ENCODE peak calls at places on chromosomes 12 and 14, in nine cellular contexts. R, O, N, V, M, P, U, F and D are unnamed samples.

GRCh38 chr12:96454396-96454795 is 35.0 kb upstream of the CFAP54 start:
- DNase-seq in M (no peak), F (no peak), U (no peak), O (no peak), V (no peak), N (no peak), P (no peak), R (no peak), D (no peak)

GRCh38 chr14:25120261-25120660 is 70.3 kb upstream of the STXBP6 start:
- DNase-seq in V (no peak), O (no peak), N (no peak), F (no peak), U (no peak), R (no peak), P (no peak), M (no peak), D (no peak)

GRCh38 chr12:130013771-130014484 is 110.1 kb upstream of the TMEM132D start:
- DNase-seq in P (peak), M (no peak), R (peak), F (peak), U (no peak), N (no peak), V (no peak), O (peak), D (peak)

GRCh38 chr12:120651821-120652220 is 11.4 kb downstream of the CABP1 start:
- DNase-seq in O (no peak), U (no peak), P (no peak), R (no peak), F (no peak), M (no peak), N (no peak), V (no peak), D (no peak)

GRCh38 chr14:53640695-53641094 is 315.9 kb downstream of the BMP4 start:
- DNase-seq in M (no peak), O (no peak), N (peak), P (no peak), V (no peak), U (no peak), R (no peak), F (no peak), D (no peak)

GRCh38 chr14:100864960-100865681 is 38.4 kb downstream of the RTL1 start:
- DNase-seq in F (no peak), N (no peak), R (no peak), V (no peak), O (no peak), P (no peak), M (no peak), U (no peak), D (no peak)

GRCh38 chr12:29429999-29430698 is 49.2 kb upstream of the ERGIC2 start:
- DNase-seq in N (no peak), R (no peak), V (no peak), M (no peak), P (no peak), O (no peak), F (no peak), U (no peak), D (no peak)

GRCh38 chr14:95533391-95533821 is 1.4 kb upstream of the GLRX5 start:
- DNase-seq in U (no peak), R (no peak), F (no peak), N (no peak), M (no peak), O (no peak), P (no peak), V (no peak), D (no peak)

GRCh38 chr12:104050436-104050835 is 449 bp upstream of the GLT8D2 start:
- DNase-seq in N (no peak), M (no peak), R (no peak), P (no peak), U (no peak), O (no peak), V (no peak), F (no peak), D (no peak)

GRCh38 chr12:5272061-5272820 is 159.7 kb upstream of the NTF3 start:
- DNase-seq in U (no peak), P (no peak), R (no peak), V (no peak), F (no peak), M (no peak), O (no peak), N (no peak), D (no peak)

GRCh38 chr12:18882690-18883089 is 144.8 kb downstream of the CAPZA3 start:
- DNase-seq in N (no peak), F (no peak), O (no peak), U (no peak), P (no peak), M (no peak), R (no peak), V (no peak), D (no peak)

GRCh38 chr14:93999573-93999972 is 2.5 kb downstream of the CCDC197 start:
- DNase-seq in F (no peak), M (no peak), P (no peak), V (no peak), R (no peak), O (no peak), U (no peak), N (no peak), D (no peak)

GRCh38 chr12:9651265-9651729 is 18.2 kb upstream of the CLEC2D start:
- DNase-seq in M (no peak), P (no peak), F (no peak), V (no peak), U (no peak), R (no peak), O (no peak), N (no peak), D (no peak)

GRCh38 chr12:9049520-9050133 is 60.3 kb downstream of the KLRG1 start:
- DNase-seq in P (peak), N (peak), V (no peak), M (peak), O (no peak), F (peak), R (peak), U (peak), D (no peak)

GRCh38 chr14:77590845-77591506 is 25.5 kb downstream of the SPTLC2 start:
- DNase-seq in F (no peak), V (no peak), M (no peak), O (no peak), U (no peak), N (no peak), P (no peak), R (no peak), D (no peak)

GRCh38 chr14:76908834-76909233 is 82.6 kb downstream of the LRRC74A start:
- DNase-seq in M (no peak), P (no peak), F (no peak), N (no peak), V (no peak), O (no peak), R (no peak), U (no peak), D (no peak)

GRCh38 chr12:116964004-116964739 is 53.4 kb downstream of the FBXW8 start:
- DNase-seq in N (no peak), R (no peak), V (no peak), M (no peak), O (no peak), P (no peak), U (no peak), F (peak), D (no peak)

GRCh38 chr12:57614948-57615500 is 3.8 kb downstream of the ARHGEF25 start:
- DNase-seq in V (no peak), N (no peak), O (no peak), M (no peak), F (no peak), R (no peak), U (no peak), P (no peak), D (no peak)

GRCh38 chr14:76050797-76051392 is 65.3 kb downstream of the IFT43 start:
- DNase-seq in M (peak), N (peak), O (peak), V (peak), F (peak), P (peak), U (peak), R (peak), D (peak)